ENCODE peak calls at places on chromosomes 16 and 17, in four cellular contexts. E is ascending aorta, V is HepG2, U is WERI-Rb-1. G is an unnamed sample.

GRCh38 chr16:17470871-17471744 is at the start of gene XYLT1:
- DNase-seq in E (peak; percentile 97), V (no peak), U (peak; percentile 61), G (no peak)

GRCh38 chr16:7613518-7613917 is 280.9 kb downstream of the RBFOX1 start:
- DNase-seq in E (no peak), V (no peak), U (no peak), G (no peak)

GRCh38 chr16:21997693-21998480 is 3.0 kb downstream of the PDZD9 start:
- DNase-seq in E (no peak), V (no peak), U (no peak), G (no peak)

GRCh38 chr16:50946098-50946497 is 204.2 kb downstream of the CYLD start:
- DNase-seq in E (no peak), V (no peak), U (no peak), G (no peak)

GRCh38 chr17:42325026-42325425 is 36.7 kb downstream of the STAT5A start:
- DNase-seq in E (peak; percentile 90), V (no peak), U (no peak), G (no peak)

GRCh38 chr17:17682293-17682736 is 1.1 kb downstream of the RAI1 start:
- DNase-seq in E (peak; percentile 74), V (no peak), U (no peak), G (peak; percentile 82)

GRCh38 chr16:17404903-17405691 is 65.7 kb downstream of the XYLT1 start:
- DNase-seq in E (peak; percentile 94), V (no peak), U (no peak), G (no peak)

GRCh38 chr17:59513934-59514841 is 51.2 kb upstream of the DHX40 start:
- DNase-seq in E (peak; percentile 76), V (peak; percentile 98), U (peak; percentile 92), G (no peak)

GRCh38 chr16:66728804-66729203 is 22.6 kb downstream of the DYNC1LI2 start:
- DNase-seq in E (no peak), V (no peak), U (no peak), G (no peak)

GRCh38 chr17:79707931-79708891 is 22.5 kb upstream of the ENPP7 start:
- DNase-seq in E (no peak), V (peak; percentile 43), U (peak; percentile 83), G (peak; percentile 51)

GRCh38 chr16:1093284-1094123 is 2.5 kb downstream of the C1QTNF8 start:
- DNase-seq in E (no peak), V (peak; percentile 43), U (no peak), G (peak; percentile 33)

GRCh38 chr16:64370112-64370511 is 751.8 kb downstream of the CDH11 start:
- DNase-seq in E (no peak), V (no peak), U (no peak), G (no peak)

GRCh38 chr17:30997270-30997669 is 26.4 kb downstream of the RNF135 start:
- DNase-seq in E (no peak), V (no peak), U (no peak), G (no peak)

GRCh38 chr17:48503747-48504146 is 27.1 kb downstream of the HOXB1 start:
- DNase-seq in E (no peak), V (no peak), U (peak; percentile 86), G (no peak)

GRCh38 chr16:51888534-51888933 is 658.4 kb downstream of the TOX3 start:
- DNase-seq in E (no peak), V (no peak), U (no peak), G (no peak)

GRCh38 chr16:88687254-88687576 is 908 bp upstream of the SNAI3 start:
- DNase-seq in E (no peak), V (no peak), U (no peak), G (no peak)

GRCh38 chr16:88686439-88687253 is at the start of gene SNAI3:
- DNase-seq in E (no peak), V (peak; percentile 76), U (peak; percentile 80), G (peak; percentile 87)

GRCh38 chr16:88686062-88686438 is 257 bp downstream of the SNAI3 start:
- DNase-seq in E (no peak), V (no peak), U (no peak), G (no peak)

GRCh38 chr16:88684569-88685155 is 1.6 kb downstream of the SNAI3 start:
- DNase-seq in E (no peak), V (no peak), U (no peak), G (no peak)

GRCh38 chr16:88685156-88686061 is 898 bp downstream of the SNAI3 start:
- DNase-seq in E (no peak), V (no peak), U (peak; percentile 31), G (no peak)
- H3K4me3 ChIP-seq in E (peak overlapping the region; percentile 60), V (peak overlapping the region; percentile 69), U (peak overlapping the region; percentile 51), G (peak overlapping the region; percentile 80)

DNA sequence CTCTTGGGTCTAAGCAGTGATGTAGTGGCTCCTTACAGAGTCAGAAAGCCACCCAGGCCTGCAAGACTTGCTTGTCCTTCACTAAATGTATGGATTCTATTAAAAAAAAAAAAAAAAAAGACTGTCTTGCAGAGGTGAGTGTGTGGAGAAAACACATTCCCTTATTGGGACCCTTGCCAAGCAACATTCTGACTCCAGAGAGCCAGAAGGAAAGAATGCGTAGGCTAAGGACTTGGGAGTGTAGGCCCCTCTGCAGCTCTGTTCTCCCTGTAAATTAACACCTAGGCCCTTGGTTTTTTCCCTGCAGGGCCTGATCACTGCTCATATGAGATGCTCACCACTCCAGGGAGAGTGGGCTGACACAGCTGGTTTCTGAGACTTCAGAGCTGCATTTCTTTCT is 17.8 kb downstream of the SCPEP1 start:
- DNase-seq in E (no peak), V (no peak), U (no peak), G (no peak)
- TF ChIP-seq CTCF in E (no peak), V (no peak), U (no peak), G (no peak)

DNA sequence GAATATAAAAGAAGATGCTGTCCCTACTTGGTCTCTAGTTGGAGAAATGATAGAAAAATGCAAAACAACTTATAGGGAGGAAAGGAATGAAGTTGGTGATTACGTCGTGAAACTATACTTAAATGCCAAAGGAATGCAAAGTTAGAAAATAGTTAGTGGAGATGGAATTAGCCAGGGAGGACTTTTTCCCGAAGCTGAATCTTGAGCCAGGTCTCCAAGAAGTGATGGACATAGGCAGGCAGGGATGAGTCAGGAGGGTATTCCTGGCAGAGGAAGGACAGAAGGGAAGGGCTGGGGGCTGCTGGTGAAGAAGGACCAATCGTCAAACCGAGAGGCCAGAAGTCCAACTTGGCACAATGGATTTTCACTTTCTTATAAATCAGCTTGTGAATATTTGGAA is 1.8 kb downstream of the SNTB2 start:
- DNase-seq in E (no peak), V (no peak), U (no peak), G (no peak)
- H3K4me3 ChIP-seq in E (peak overlapping the region; percentile 83), V (peak overlapping the region; percentile 94), U (no peak overlapping the region), G (peak overlapping the region; percentile 85)

DNA sequence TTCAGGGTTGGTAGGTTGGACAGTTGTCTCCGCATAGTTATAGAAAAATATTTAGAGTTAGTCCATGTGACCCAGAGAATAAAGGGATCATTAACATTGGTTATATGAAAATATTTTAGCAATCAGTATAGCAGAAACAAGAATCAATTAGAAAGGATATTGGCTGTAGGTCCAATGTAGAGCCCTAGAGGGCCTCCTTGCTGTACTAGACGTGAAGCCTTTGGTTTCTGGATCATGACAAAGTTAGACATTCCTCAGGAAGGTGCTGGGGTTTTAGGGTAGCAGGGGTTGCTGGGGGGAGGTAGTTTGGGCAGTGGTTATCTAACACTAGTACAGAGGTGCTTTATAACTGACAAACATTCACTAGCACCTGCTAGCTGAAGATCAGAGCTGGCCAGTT is 31.6 kb upstream of the ANKFN1 start:
- DNase-seq in E (no peak), V (no peak), U (peak; percentile 12), G (no peak)
- TF ChIP-seq CTCF in E (no peak), V (peak; percentile 32), U (peak; percentile 54), G (no peak)

DNA sequence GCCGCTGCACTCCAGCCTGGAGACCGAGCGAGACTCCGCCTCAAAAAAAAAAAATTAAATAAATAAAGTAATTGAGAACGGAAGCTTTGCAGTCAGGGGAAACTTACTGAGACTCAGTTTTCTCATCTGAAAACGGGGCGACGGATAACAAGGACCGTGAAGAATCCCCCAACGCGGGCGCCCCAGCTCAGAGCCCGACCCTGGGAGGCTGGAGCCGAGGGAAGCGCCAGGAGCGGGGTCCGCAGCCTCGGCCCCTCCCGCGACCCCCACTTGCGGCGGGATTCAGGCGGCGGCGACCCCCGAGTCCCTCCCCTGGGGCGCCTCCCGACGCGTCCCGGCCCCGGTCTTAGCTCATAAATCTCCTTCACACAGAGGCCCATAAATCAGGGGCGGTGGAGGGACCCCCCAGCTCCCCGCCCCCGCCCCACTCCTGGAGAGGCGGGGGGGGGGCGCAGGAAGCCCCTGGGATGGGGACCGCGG is 10.3 kb upstream of the BHLHA9 start:
- DNase-seq in E (no peak), V (no peak), U (no peak), G (no peak)
- H3K4me3 ChIP-seq in E (peak overlapping the region; percentile 69), V (no peak overlapping the region), U (peak overlapping the region; percentile 43), G (peak overlapping the region; percentile 53)

GRCh38 chr17:14211778-14212177 is 24.9 kb downstream of the CDRT15 start:
- DNase-seq in E (no peak), V (no peak), U (peak; percentile 15), G (no peak)
- TF ChIP-seq CTCF in E (peak; percentile 7), V (peak; percentile 50), U (no peak), G (no peak)

GRCh38 chr16:81329947-81330346 is 15.2 kb downstream of the GAN start:
- DNase-seq in E (no peak), V (no peak), U (no peak), G (no peak)

GRCh38 chr16:81333356-81333755 is 18.6 kb downstream of the GAN start:
- DNase-seq in E (no peak), V (no peak), U (no peak), G (no peak)

GRCh38 chr16:81326971-81327370 is 12.2 kb downstream of the GAN start:
- DNase-seq in E (no peak), V (no peak), U (no peak), G (no peak)

GRCh38 chr16:81324808-81325207 is 10.0 kb downstream of the GAN start:
- DNase-seq in E (no peak), V (no peak), U (no peak), G (no peak)

GRCh38 chr16:81327483-81328196 is 12.9 kb downstream of the GAN start:
- DNase-seq in E (no peak), V (no peak), U (no peak), G (no peak)
- H3K4me3 ChIP-seq in E (no peak overlapping the region), V (no peak overlapping the region), U (no peak overlapping the region), G (no peak overlapping the region)

GRCh38 chr17:57332501-57332900 is 76.2 kb downstream of the MSI2 start:
- DNase-seq in E (no peak), V (no peak), U (no peak), G (no peak)
- TF ChIP-seq CTCF in E (no peak), V (no peak), U (no peak), G (no peak)

DNA sequence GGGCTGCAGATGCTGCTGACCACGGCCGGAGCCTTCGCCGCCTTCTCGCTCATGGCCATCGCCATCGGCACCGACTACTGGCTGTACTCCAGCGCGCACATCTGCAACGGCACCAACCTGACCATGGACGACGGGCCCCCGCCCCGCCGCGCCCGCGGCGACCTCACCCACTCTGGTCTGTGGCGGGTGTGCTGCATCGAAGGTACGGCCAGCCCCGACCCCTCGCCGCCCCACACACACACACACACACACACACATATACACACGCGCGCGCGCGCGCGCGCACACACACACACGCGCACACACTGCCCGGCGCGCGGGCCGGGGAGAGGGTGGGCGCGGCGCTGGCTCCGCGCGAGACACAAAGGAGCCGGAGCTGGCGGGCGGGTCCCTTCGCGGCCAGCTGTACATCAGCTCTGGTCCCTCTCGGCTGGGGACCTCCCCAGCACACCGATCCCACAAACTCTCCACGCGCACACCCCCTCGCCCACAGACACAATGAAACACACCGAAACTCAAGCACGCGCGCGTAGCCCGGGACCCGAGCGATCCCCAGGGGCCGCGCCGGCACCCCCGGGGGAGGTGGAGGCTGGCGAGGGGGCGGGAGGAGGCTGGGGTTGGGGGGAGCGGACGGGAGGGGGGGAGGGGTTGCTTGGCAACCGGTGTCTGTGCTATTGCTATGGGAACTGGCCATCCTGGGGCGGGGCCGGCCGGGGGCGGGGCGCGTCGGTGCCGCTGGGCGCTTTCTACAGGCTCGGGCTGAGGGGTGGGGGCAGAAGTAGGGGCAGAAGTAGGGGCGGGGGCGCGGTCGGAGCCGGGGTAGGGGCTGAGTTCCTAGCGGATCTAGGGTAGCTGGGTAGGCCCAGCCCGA is 658 bp downstream of the CACNG4 start:
- DNase-seq in E (no peak), V (no peak), U (peak; percentile 86), G (peak; percentile 30)
- H3K4me3 ChIP-seq in E (peak overlapping the region; percentile 60), V (peak overlapping the region; percentile 35), U (peak overlapping the region; percentile 75), G (peak overlapping the region; percentile 36)

G was measured in GM12865.